ENCODE peak calls at places on chromosomes 4 and X, in four cellular contexts. C is K562, B is GM12878, Q is endothelial cell of umbilical vein. I is an unnamed sample.

GRCh38 chr4:128657638-128658037 is 151.9 kb upstream of the JADE1 start:
- DNase-seq in B (no peak), C (no peak), Q (no peak), I (no peak)

GRCh38 chr4:15106417-15106816 is 104.1 kb downstream of the CPEB2 start:
- DNase-seq in B (no peak), C (no peak), Q (no peak), I (peak)

GRCh38 chr4:85829276-85830051 is 354.5 kb downstream of the ARHGAP24 start:
- DNase-seq in B (no peak), Q (no peak), C (no peak), I (peak)

GRCh38 chr4:86388252-86388651 is 28.4 kb upstream of the MAPK10 start:
- DNase-seq in B (no peak), Q (no peak), C (no peak), I (no peak)

GRCh38 chrX:116881961-116882360 is 419.2 kb upstream of the CT83 start:
- DNase-seq in C (no peak), Q (no peak), B (no peak), I (no peak)

GRCh38 chrX:139720979-139721378 is 13.0 kb upstream of the MCF2 start:
- DNase-seq in Q (no peak), B (no peak), C (no peak), I (no peak)

GRCh38 chr4:151371045-151371605 is 37.9 kb upstream of the FHIP1A start:
- DNase-seq in Q (no peak), B (no peak), C (no peak), I (no peak)

GRCh38 chrX:77436682-77437081 is 10.5 kb upstream of the FGF16 start:
- DNase-seq in B (no peak), C (no peak), Q (no peak), I (peak)

GRCh38 chr4:139916041-139916440 is 237.9 kb downstream of the MAML3 start:
- DNase-seq in B (no peak), C (no peak), Q (no peak), I (no peak)

GRCh38 chr4:141329174-141329569 is 108.5 kb downstream of the ZNF330 start:
- DNase-seq in C (no peak), B (no peak), Q (no peak), I (peak)

GRCh38 chr4:121216438-121216837 is 52.3 kb upstream of the TNIP3 start:
- DNase-seq in Q (no peak), B (no peak), C (no peak), I (no peak)

GRCh38 chr4:65566473-65566872 is 103.8 kb downstream of the EPHA5 start:
- DNase-seq in C (no peak), Q (no peak), B (no peak), I (no peak)

GRCh38 chr4:6095023-6095817 is 77.0 kb upstream of the C4orf50 start:
- DNase-seq in Q (no peak), C (no peak), B (no peak), I (peak)

GRCh38 chr4:304987-305680 is at the start of gene ZNF732:
- DNase-seq in B (no peak), Q (peak), C (peak), I (peak)

GRCh38 chr4:163367651-163368050 is 24.0 kb downstream of the NPY5R start:
- DNase-seq in C (no peak), Q (no peak), B (no peak), I (no peak)
- TF ChIP-seq FOS in C (no peak), Q (no peak), B (no peak), I (no peak)

DNA sequence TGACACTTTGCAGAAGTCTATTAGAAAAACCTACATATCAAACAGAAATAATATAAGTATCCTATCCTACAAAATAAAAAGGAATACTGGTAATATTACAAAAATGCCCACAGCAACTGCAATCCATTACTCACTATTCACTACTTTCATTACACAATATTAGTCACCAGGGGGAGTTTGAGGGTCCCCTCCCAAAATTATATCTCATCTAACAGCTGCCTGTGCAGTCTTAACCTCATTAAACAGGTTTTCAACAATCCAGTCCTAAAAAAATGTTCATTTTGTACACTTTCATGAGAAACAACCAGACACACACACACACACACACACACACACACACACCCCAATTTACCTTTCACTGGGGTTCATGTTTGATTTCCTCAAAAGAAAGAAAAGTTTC is 2.9 kb downstream of the CLOCK start:
- DNase-seq in C (peak), Q (no peak), B (no peak), I (peak)
- TF ChIP-seq FOS in C (no peak), Q (no peak), B (no peak), I (no peak)

DNA sequence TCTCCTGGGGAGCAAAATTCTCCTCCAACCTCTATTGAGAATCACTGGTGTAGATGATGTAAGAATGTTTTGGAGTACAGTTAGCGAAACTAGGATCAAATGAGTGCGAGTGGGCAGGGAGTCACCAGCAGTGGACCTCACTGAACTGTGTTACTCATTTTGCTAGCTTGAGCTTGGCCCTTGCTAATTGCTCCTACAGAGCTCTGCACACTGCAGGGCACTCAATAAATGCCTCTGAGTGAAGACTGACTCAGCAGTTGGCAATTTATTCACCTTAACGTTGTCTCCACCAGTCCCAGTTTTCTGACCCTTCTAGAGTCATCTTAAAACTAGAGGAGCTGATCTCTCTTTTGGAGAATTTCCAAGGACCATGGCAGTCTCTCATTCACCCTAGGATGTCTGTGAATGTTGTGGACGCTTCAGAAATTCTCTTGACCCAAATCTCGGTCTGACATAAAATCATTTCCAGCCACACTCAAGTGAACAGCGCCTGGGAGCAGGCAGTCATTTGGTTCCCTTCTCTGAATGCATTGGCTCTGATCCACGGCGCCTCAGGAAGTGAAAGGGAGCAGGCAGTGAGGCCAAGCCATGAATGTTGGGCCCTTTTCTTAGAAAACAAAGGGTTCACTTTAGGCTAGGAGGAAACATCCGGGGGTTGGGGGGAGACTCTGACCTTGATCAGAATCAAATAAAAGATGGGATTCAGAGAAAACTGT is 148.2 kb downstream of the NWD2 start:
- DNase-seq in Q (peak), C (no peak), B (no peak), I (no peak)
- TF ChIP-seq FOS in Q (no peak), C (no peak), B (no peak), I (no peak)

GRCh38 chr4:74159397-74159709 is 1.4 kb downstream of the MTHFD2L start:
- DNase-seq in B (no peak), Q (no peak), C (no peak), I (no peak)

GRCh38 chr4:74157743-74158560 is at the start of gene MTHFD2L:
- DNase-seq in Q (peak), B (peak), C (peak), I (peak)

GRCh38 chr4:74158561-74159396 is 861 bp downstream of the MTHFD2L start:
- DNase-seq in B (peak), Q (peak), C (no peak), I (peak)

GRCh38 chr4:74157116-74157742 is 689 bp upstream of the MTHFD2L start:
- DNase-seq in Q (peak), B (no peak), C (no peak), I (peak)

GRCh38 chr4:74156521-74156920 is 1.4 kb upstream of the MTHFD2L start:
- DNase-seq in B (no peak), C (no peak), Q (no peak), I (no peak)
- TF ChIP-seq FOS in B (no peak), C (no peak), Q (no peak), I (no peak)

GRCh38 chr4:2352171-2352570 is 66.3 kb downstream of the ZFYVE28 start:
- DNase-seq in Q (no peak), C (no peak), B (no peak), I (no peak)
- TF ChIP-seq FOS in Q (no peak), C (no peak), B (no peak), I (no peak)